ENCODE peak calls at places on chromosomes 2 and 18, in ten cellular contexts. L, I, S, W, C, G, K, H, R and J are unnamed samples. For H3K27me3 and H3K4me1, the result is how much of the 10 kb centered on the place peaks cover.

GRCh38 chr2:20590704-20591515 is 60.0 kb downstream of the HS1BP3 start:
- DNase-seq in L (peak), I (peak), S (peak), W (no peak), C (no peak), G (peak), K (peak), H (no peak), R (no peak), J (no peak)

GRCh38 chr2:16394986-16395550 is 270.6 kb downstream of the CYRIA start:
- DNase-seq in L (no peak), I (no peak), S (no peak), W (no peak), C (no peak), G (no peak), K (no peak), H (no peak), R (no peak), J (no peak)

GRCh38 chr2:241197947-241198346 is 9.5 kb downstream of the ANO7 start:
- DNase-seq in L (peak), I (no peak), S (no peak), W (no peak), C (no peak), G (no peak), K (peak), H (no peak), R (no peak), J (no peak)

GRCh38 chr2:106540886-106541285 is 53.7 kb downstream of the CD8B2 start:
- DNase-seq in L (no peak), I (no peak), S (no peak), W (no peak), C (no peak), G (no peak), K (no peak), H (no peak), R (no peak), J (no peak)

GRCh38 chr2:113103958-113104627 is 23.3 kb upstream of the IL1RN start:
- DNase-seq in L (no peak), I (no peak), S (no peak), W (no peak), C (peak), G (no peak), K (no peak), H (peak), R (no peak), J (no peak)

GRCh38 chr18:21345851-21346250 is 103.8 kb downstream of the GREB1L start:
- DNase-seq in L (no peak), I (no peak), S (no peak), W (no peak), C (peak), G (no peak), K (no peak), H (no peak), R (no peak), J (no peak)

GRCh38 chr18:2150566-2150965 is 420.7 kb downstream of the METTL4 start:
- DNase-seq in L (no peak), I (no peak), S (no peak), W (no peak), C (peak), G (no peak), K (no peak), H (no peak), R (no peak), J (no peak)

GRCh38 chr2:239294571-239295054 is 106.2 kb downstream of the HDAC4 start:
- DNase-seq in L (no peak), I (no peak), S (peak), W (no peak), C (no peak), G (peak), K (peak), H (no peak), R (no peak), J (no peak)

GRCh38 chr18:55633032-55633431 is 45.0 kb upstream of the TCF4 start:
- DNase-seq in L (no peak), I (no peak), S (no peak), W (peak), C (peak), G (no peak), K (no peak), H (peak), R (no peak), J (no peak)

GRCh38 chr2:15935675-15936074 is 4.7 kb upstream of the MYCN start:
- DNase-seq in L (no peak), I (no peak), S (no peak), W (no peak), C (no peak), G (no peak), K (no peak), H (no peak), R (no peak), J (no peak)

GRCh38 chr18:75407468-75408437 is 19.8 kb downstream of the SMIM21 start:
- DNase-seq in L (no peak), I (no peak), S (no peak), W (no peak), C (peak), G (no peak), K (no peak), H (peak), R (peak), J (peak)

GRCh38 chr18:23718731-23719130 is 29.5 kb downstream of the LAMA3 start:
- DNase-seq in L (no peak), I (no peak), S (no peak), W (no peak), C (no peak), G (no peak), K (no peak), H (no peak), R (no peak), J (no peak)

GRCh38 chr2:106332054-106332453 is 136.2 kb downstream of the RGPD3 start:
- DNase-seq in L (no peak), I (no peak), S (no peak), W (no peak), C (no peak), G (no peak), K (no peak), H (no peak), R (no peak), J (no peak)

GRCh38 chr2:182761903-182762302 is 45.8 kb downstream of the DNAJC10 start:
- DNase-seq in L (no peak), I (no peak), S (peak), W (no peak), C (no peak), G (no peak), K (no peak), H (peak), R (no peak), J (no peak)

GRCh38 chr2:104945211-104945610 is 91.3 kb downstream of the POU3F3 start:
- DNase-seq in L (no peak), I (no peak), S (no peak), W (no peak), C (no peak), G (no peak), K (no peak), H (no peak), R (no peak), J (no peak)

GRCh38 chr2:30780776-30781330 is 26.4 kb downstream of the CAPN13 start:
- DNase-seq in L (no peak), I (no peak), S (no peak), W (no peak), C (no peak), G (no peak), K (no peak), H (no peak), R (peak), J (no peak)

GRCh38 chr18:49013961-49014604 is 63.3 kb upstream of the SMAD7 start:
- DNase-seq in L (peak), I (no peak), S (no peak), W (no peak), C (no peak), G (peak), K (no peak), H (no peak), R (peak), J (no peak)

GRCh38 chr2:9217838-9218770 is 11.5 kb downstream of the ASAP2 start:
- DNase-seq in L (no peak), I (no peak), S (no peak), W (no peak), C (peak), G (no peak), K (no peak), H (no peak), R (peak), J (no peak)
- H3K27me3 ChIP-seq in L (under half), I (under half), S (under half), W (under half), C (under half), G (under half), K (under half), H (under half), R (under half), J (under half)

GRCh38 chr2:55163895-55164509 is 68.1 kb downstream of the CLHC1 start:
- DNase-seq in L (no peak), I (no peak), S (no peak), W (peak), C (no peak), G (no peak), K (no peak), H (no peak), R (no peak), J (no peak)

GRCh38 chr2:55164534-55165104 is 67.5 kb downstream of the CLHC1 start:
- DNase-seq in L (no peak), I (no peak), S (no peak), W (no peak), C (no peak), G (no peak), K (no peak), H (peak), R (no peak), J (no peak)

GRCh38 chr2:55163258-55163657 is 68.8 kb downstream of the CLHC1 start:
- DNase-seq in L (no peak), I (no peak), S (no peak), W (no peak), C (no peak), G (no peak), K (no peak), H (peak), R (no peak), J (no peak)

GRCh38 chr2:55167630-55167967 is 64.5 kb downstream of the CLHC1 start:
- DNase-seq in L (no peak), I (no peak), S (no peak), W (no peak), C (no peak), G (no peak), K (no peak), H (no peak), R (no peak), J (no peak)

GRCh38 chr2:55165567-55165966 is 66.5 kb downstream of the CLHC1 start:
- DNase-seq in L (no peak), I (no peak), S (no peak), W (no peak), C (peak), G (no peak), K (no peak), H (peak), R (no peak), J (no peak)
- H3K27ac ChIP-seq in L (peak), I (no peak), S (peak), W (peak), C (no peak), G (no peak), K (no peak), H (no peak), R (no peak), J (no peak)

DNA sequence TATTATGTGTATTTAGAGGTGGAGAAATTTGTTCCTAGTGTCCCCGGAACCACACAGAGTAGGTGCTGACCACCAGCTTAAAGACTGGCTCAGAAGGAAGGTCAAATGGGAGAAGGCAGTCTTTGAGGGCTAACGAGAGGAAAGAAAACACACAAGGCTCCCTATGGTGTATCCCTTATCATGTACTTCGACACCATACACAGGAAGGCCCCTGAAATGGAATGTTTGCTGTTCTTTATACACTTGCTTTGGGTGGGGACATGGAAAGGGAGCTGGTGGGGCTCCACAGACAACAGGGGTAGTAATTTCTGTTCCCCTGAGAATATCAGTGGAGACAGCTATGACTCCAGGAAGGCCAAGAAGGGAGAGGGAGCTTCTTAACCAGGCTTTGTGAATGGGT is 6.0 kb downstream of the EPAS1 start:
- DNase-seq in L (no peak), I (no peak), S (no peak), W (no peak), C (no peak), G (no peak), K (no peak), H (no peak), R (no peak), J (no peak)
- H3K4me1 ChIP-seq in L (half or more), I (half or more), S (half or more), W (under half), C (under half), G (under half), K (under half), H (under half), R (under half), J (under half)

DNA sequence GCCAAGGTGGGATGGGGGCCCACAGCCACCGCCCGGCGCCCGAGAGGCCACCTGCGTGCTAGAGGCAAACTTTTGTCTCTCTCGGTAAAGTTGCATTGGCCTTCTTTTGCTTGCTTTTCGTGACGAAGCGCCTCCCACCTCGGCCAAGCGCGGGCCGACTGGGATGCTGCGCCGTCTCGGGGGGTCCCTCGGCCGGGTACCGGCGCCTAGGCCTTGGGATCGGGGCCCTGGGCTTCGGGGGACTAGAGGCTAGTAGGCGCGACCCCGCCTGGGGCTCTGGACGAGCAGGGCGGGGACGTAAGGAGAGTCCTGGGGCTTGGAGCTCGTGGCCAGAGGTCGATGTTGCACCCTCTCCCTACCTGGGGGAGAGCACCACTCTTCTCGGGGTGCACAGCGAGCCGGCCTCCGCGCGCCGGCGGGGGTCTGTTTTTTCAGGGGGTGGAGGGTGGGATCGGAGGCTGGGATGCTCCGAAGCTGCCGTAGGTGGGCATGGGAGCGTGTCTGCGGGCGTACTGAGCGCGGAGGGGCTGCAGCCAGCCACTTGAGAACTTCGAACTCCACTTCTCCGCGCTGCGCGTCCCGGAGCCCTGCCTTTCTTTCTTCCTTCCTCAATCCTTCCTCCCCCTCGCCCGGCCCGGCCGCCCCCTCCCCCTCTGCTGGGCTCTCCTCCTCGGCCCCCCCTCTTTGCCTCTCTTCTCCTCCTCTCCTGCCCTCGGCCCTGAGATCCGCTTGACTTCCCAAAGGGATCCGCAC is 710 bp downstream of the GLI2 start:
- DNase-seq in L (no peak), I (no peak), S (no peak), W (no peak), C (peak), G (peak), K (peak), H (no peak), R (peak), J (no peak)
- H3K27me3 ChIP-seq in L (half or more), I (under half), S (under half), W (under half), C (half or more), G (under half), K (under half), H (under half), R (under half), J (under half)

GRCh38 chr18:68083776-68084175 is 567.3 kb upstream of the DSEL start:
- DNase-seq in L (no peak), I (no peak), S (no peak), W (no peak), C (no peak), G (no peak), K (no peak), H (peak), R (no peak), J (no peak)

GRCh38 chr18:68085251-68085650 is 568.7 kb upstream of the DSEL start:
- DNase-seq in L (no peak), I (no peak), S (no peak), W (no peak), C (no peak), G (no peak), K (no peak), H (no peak), R (no peak), J (no peak)

GRCh38 chr18:68083131-68083530 is 566.6 kb upstream of the DSEL start:
- DNase-seq in L (no peak), I (no peak), S (no peak), W (no peak), C (peak), G (no peak), K (no peak), H (peak), R (no peak), J (no peak)
- H3K27ac ChIP-seq in L (no peak), I (no peak), S (no peak), W (no peak), C (no peak), G (no peak), K (no peak), H (no peak), R (no peak), J (no peak)